ENCODE peak calls at places on chromosomes 5 and 9, in six cellular contexts. O is H1, K is K562, B is GM12878, A is SK-N-SH, X is HepG2. U is an unnamed sample.

GRCh38 chr5:65623482-65623881 is 651 bp downstream of the TRIM23 start:
- DNase-seq in O (no peak), K (peak), B (no peak), A (peak), X (no peak), U (no peak)

GRCh38 chr5:87411586-87412416 is 929 bp downstream of the CCNH start:
- DNase-seq in O (no peak), K (peak), B (no peak), A (peak), X (peak), U (no peak)

GRCh38 chr5:43592363-43592762 is 10.6 kb upstream of the NNT start:
- DNase-seq in O (no peak), K (no peak), B (no peak), A (no peak), X (no peak), U (no peak)

GRCh38 chr5:96936431-96937221 is 746 bp downstream of the LNPEP start:
- DNase-seq in O (no peak), K (peak), B (no peak), A (peak), X (peak), U (peak)

GRCh38 chr5:141094481-141095262 is at the start of gene PCDHB2:
- DNase-seq in O (peak), K (peak), B (no peak), A (peak), X (peak), U (no peak)

GRCh38 chr5:111364992-111365391 is 140.8 kb downstream of the CAMK4 start:
- DNase-seq in O (no peak), K (no peak), B (no peak), A (no peak), X (no peak), U (no peak)

GRCh38 chr9:23674016-23674585 is 151.9 kb downstream of the ELAVL2 start:
- DNase-seq in O (no peak), K (no peak), B (no peak), A (no peak), X (no peak), U (no peak)

GRCh38 chr5:158056426-158056825 is 197.5 kb upstream of the CLINT1 start:
- DNase-seq in O (no peak), K (no peak), B (no peak), A (no peak), X (no peak), U (no peak)

GRCh38 chr5:114387433-114387832 is 25.6 kb downstream of the KCNN2 start:
- DNase-seq in O (no peak), K (no peak), B (no peak), A (no peak), X (no peak), U (no peak)

DNA sequence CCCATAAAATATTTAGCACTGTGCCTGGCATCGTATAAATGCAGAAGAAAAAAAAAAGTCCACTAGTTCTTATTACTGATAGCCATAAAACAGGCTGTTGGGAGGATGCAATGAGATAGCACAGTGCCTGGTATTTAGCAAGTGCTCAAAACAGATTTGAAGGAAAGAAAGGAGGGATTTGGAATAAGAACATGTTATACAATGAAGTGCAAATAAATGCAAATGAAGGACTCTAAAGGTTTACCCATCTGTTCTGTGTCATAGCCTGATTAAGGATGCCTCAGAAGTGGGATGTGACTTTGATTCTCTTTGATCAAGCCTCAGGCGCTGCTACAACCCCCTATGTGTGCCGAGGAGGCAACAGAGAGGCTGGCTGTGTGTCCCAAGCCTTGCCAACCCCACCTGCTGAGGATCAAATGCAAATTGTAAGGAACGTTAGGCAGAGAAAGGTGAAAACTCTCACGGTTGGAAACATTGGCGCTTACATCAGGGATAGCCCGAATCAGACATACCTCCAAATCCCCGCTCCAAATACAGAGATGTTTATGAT is 27.2 kb downstream of the GGTA1 start:
- DNase-seq in O (no peak), K (no peak), B (no peak), A (no peak), X (no peak), U (no peak)
- H3K27ac ChIP-seq in O (no peak), K (no peak), B (no peak), A (no peak), X (no peak), U (no peak)

DNA sequence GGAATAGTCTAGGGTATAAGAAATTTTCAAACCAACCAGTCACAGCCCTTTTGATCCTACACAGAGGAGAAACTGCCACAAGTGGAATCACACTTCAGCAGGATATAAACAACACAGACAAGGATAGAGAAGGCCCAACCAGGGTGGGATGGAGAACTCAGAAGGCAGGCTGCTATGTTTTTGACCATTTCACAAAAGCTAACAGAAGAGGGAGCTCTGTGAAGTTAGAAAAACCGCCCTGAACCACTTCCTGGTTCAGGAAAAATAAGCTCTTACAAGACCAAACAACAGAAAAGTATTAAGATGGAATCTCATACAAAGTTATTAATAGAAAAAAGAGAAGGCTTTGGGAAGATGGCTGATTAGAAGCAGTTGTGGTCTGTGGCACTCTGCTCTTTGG is 960 bp upstream of the IFNB1 start:
- DNase-seq in O (no peak), K (no peak), B (no peak), A (no peak), X (no peak), U (peak)
- TF ChIP-seq GABPA in O (no peak), K (no peak), B (no peak), A (no peak), X (no peak), U (no peak)

GRCh38 chr5:36395260-36395659 is 93.6 kb upstream of the RANBP3L start:
- DNase-seq in O (no peak), K (no peak), B (no peak), A (no peak), X (no peak), U (no peak)

GRCh38 chr5:36392818-36393217 is 91.1 kb upstream of the RANBP3L start:
- DNase-seq in O (no peak), K (no peak), B (no peak), A (peak), X (no peak), U (no peak)

GRCh38 chr5:36398137-36398536 is 96.4 kb upstream of the RANBP3L start:
- DNase-seq in O (no peak), K (no peak), B (no peak), A (peak), X (peak), U (peak)

GRCh38 chr5:36393656-36394438 is 92.1 kb upstream of the RANBP3L start:
- DNase-seq in O (no peak), K (no peak), B (no peak), A (no peak), X (no peak), U (no peak)

GRCh38 chr5:36396640-36397039 is 94.9 kb upstream of the RANBP3L start:
- DNase-seq in O (no peak), K (no peak), B (no peak), A (no peak), X (peak), U (no peak)
- TF ChIP-seq POLR2AphosphoS5 in O (no peak), K (no peak), B (no peak), A (no peak), X (no peak), U (no peak)

GRCh38 chr5:151896041-151896691 is 28.5 kb downstream of the GLRA1 start:
- DNase-seq in O (peak), K (no peak), B (no peak), A (no peak), X (no peak), U (no peak)
- H3K27ac ChIP-seq in O (no peak), K (no peak), B (no peak), A (no peak), X (no peak), U (no peak)

GRCh38 chr9:96006961-96007360 is 131.5 kb downstream of the ERCC6L2 start:
- DNase-seq in O (no peak), K (no peak), B (no peak), A (no peak), X (no peak), U (no peak)
- TF ChIP-seq GABPA in O (no peak), K (no peak), B (no peak), A (no peak), X (no peak), U (no peak)

GRCh38 chr5:14812166-14812565 is 59.4 kb downstream of the ANKH start:
- DNase-seq in O (no peak), K (no peak), B (no peak), A (no peak), X (no peak), U (no peak)

GRCh38 chr5:14810941-14811573 is 60.5 kb downstream of the ANKH start:
- DNase-seq in O (no peak), K (no peak), B (no peak), A (no peak), X (no peak), U (no peak)

GRCh38 chr5:14807471-14807870 is 64.1 kb downstream of the ANKH start:
- DNase-seq in O (no peak), K (no peak), B (no peak), A (no peak), X (no peak), U (no peak)

GRCh38 chr5:14810282-14810681 is 61.3 kb downstream of the ANKH start:
- DNase-seq in O (no peak), K (no peak), B (no peak), A (no peak), X (no peak), U (no peak)

GRCh38 chr5:14809369-14810144 is 62.0 kb downstream of the ANKH start:
- DNase-seq in O (no peak), K (peak), B (peak), A (no peak), X (peak), U (peak)
- TF ChIP-seq POLR2AphosphoS5 in O (no peak), K (no peak), B (peak), A (peak), X (no peak), U (no peak)

DNA sequence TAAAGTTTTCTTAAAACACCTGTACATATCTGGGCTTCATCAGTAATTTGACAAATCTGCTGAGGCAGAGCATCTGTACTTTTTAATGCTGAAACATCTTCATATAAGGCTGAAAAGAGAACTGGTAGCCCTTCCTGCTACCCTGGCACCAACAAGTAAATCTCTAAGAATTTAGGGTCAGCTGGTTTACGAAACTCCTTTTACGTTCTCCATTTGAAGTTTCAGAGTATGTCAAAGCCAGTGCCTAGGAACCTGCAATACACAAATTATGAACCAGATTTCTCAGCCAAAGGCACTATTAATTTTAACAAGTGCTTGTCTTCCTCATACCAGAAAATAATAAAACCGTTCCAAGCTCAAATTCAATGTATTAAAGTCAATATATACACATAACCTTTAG is 3.8 kb downstream of the ZFAND5 start:
- DNase-seq in O (no peak), K (no peak), B (no peak), A (no peak), X (no peak), U (no peak)
- H3K27ac ChIP-seq in O (no peak), K (no peak), B (no peak), A (no peak), X (peak), U (peak)

GRCh38 chr9:122368642-122369041 is 2.2 kb upstream of the PTGS1 start:
- DNase-seq in O (no peak), K (no peak), B (no peak), A (no peak), X (no peak), U (no peak)

GRCh38 chr9:122372856-122373845 is 2.3 kb downstream of the PTGS1 start:
- DNase-seq in O (no peak), K (no peak), B (no peak), A (no peak), X (no peak), U (no peak)

GRCh38 chr9:122371851-122372250 is 1.0 kb downstream of the PTGS1 start:
- DNase-seq in O (no peak), K (no peak), B (no peak), A (no peak), X (no peak), U (no peak)

GRCh38 chr9:122370303-122370702 is 521 bp upstream of the PTGS1 start:
- DNase-seq in O (no peak), K (no peak), B (no peak), A (no peak), X (no peak), U (no peak)

GRCh38 chr9:122370869-122371467 is at the start of gene PTGS1:
- DNase-seq in O (no peak), K (peak), B (no peak), A (peak), X (no peak), U (no peak)
- TF ChIP-seq GABPA in O (no peak), K (no peak), B (no peak), A (no peak), X (no peak), U (no peak)

DNA sequence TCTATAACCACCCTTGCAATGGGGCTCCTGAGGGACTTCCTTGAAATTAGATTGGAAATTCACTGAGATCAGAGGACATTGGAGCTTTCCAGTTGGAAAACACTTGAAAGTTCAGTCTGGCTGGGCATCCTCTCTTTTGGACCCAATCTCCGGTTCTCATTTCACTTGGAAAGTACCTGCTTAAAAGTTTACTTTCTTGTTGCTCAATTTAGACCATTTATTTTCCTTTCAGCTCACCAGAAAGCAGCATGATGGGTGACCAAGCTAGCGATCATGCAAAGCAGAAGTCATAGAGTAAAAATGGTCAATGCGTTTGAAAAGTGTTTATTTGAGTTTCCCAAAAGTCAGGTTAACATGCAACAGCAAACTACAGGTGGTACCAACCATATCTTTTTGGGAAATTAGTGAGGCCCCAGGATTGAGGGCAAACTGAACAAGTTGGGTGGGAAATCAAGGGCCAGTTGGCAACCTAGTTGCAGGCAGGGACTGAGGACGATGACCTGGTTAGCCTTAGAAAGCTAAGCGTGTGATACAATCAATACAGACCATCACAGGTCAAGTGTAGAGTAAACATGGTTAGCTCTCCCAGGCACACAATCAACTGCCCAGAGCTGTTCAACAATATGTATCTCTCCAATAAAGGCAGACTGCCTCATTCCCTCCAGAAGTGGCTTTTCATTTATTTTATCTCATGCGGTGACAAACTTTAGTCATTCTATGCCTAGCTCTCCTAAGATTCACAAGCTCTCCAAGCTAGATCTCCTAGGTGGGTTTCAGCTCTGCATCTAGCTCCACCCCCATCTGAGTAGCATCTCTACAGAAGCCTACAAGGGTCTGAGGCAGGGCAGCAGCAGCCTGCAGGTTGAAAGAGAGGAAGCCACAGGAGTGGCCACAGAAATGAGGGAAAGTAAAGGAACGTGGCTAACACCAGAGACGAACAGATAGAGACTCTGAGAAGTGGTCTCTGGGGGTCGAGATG is 136.9 kb downstream of the UGCG start:
- DNase-seq in O (no peak), K (no peak), B (peak), A (no peak), X (peak), U (no peak)
- TF ChIP-seq POLR2AphosphoS5 in O (no peak), K (no peak), B (peak), A (no peak), X (no peak), U (no peak)

DNA sequence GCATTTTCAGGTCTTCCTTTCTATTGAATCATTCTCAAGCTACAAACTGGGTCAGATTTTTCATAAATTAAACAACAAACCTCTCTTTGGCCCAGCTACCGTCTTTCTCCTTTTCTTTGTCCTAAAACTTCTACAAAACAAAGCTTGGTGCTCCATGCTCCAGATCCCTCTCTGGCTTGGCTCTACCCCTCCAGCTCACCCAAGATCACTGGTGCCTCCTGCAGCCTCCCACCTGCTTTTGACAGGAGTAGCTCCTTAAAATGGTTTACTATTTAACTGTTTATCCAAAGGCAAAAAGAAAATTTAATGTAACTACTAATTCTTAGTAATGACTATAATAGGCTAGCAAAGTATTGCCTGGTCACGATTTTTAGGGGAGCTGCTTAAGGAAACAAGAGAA is 10.7 kb upstream of the SERINC5 start:
- DNase-seq in O (no peak), K (no peak), B (no peak), A (no peak), X (no peak), U (no peak)
- H3K27ac ChIP-seq in O (no peak), K (no peak), B (no peak), A (no peak), X (no peak), U (no peak)